ENCODE peak calls at places on chromosomes 11 and 22, in six cellular contexts. One of them, this sample, is unnamed.

GRCh38 chr11:2794947-2795346 is 90.6 kb downstream of the CDKN1C start:
- DNase-seq in mammary epithelial cell: no peak
- DNase-seq in neural progenitor cell: no peak
- DNase-seq in upper lobe of right lung: peak; percentile 46
- DNase-seq in CD4-positive, alpha-beta T cell: no peak
- DNase-seq in heart right ventricle: no peak
- DNase-seq in this sample: no peak

GRCh38 chr22:28172948-28173360 is 253.9 kb upstream of the PITPNB start:
- DNase-seq in neural progenitor cell: no peak
- DNase-seq in mammary epithelial cell: peak; percentile 80
- DNase-seq in heart right ventricle: no peak
- DNase-seq in upper lobe of right lung: no peak
- DNase-seq in CD4-positive, alpha-beta T cell: no peak
- DNase-seq in this sample: peak; percentile 89

GRCh38 chr11:57776101-57776511 is 14.5 kb downstream of the CTNND1 start:
- DNase-seq in heart right ventricle: peak; percentile 43
- DNase-seq in mammary epithelial cell: no peak
- DNase-seq in CD4-positive, alpha-beta T cell: no peak
- DNase-seq in upper lobe of right lung: no peak
- DNase-seq in neural progenitor cell: peak; percentile 69
- DNase-seq in this sample: no peak

GRCh38 chr11:58625826-58626460 is 3.5 kb downstream of the CNTF start:
- DNase-seq in upper lobe of right lung: no peak
- DNase-seq in CD4-positive, alpha-beta T cell: no peak
- DNase-seq in mammary epithelial cell: peak; percentile 36
- DNase-seq in heart right ventricle: no peak
- DNase-seq in neural progenitor cell: no peak
- DNase-seq in this sample: peak; percentile 14

GRCh38 chr11:8082391-8083087 is 1.5 kb downstream of the TUB start:
- DNase-seq in heart right ventricle: no peak
- DNase-seq in upper lobe of right lung: peak; percentile 19
- DNase-seq in CD4-positive, alpha-beta T cell: no peak
- DNase-seq in neural progenitor cell: peak; percentile 83
- DNase-seq in mammary epithelial cell: no peak
- DNase-seq in this sample: no peak

GRCh38 chr11:12281571-12282478 is 95.5 kb upstream of the PARVA start:
- DNase-seq in neural progenitor cell: peak; percentile 84
- DNase-seq in upper lobe of right lung: peak; percentile 85
- DNase-seq in heart right ventricle: peak; percentile 86
- DNase-seq in mammary epithelial cell: peak; percentile 67
- DNase-seq in CD4-positive, alpha-beta T cell: peak; percentile 73
- DNase-seq in this sample: no peak

GRCh38 chr11:117953029-117953671 is 23.9 kb upstream of the TMPRSS13 start:
- DNase-seq in CD4-positive, alpha-beta T cell: no peak
- DNase-seq in mammary epithelial cell: no peak
- DNase-seq in neural progenitor cell: no peak
- DNase-seq in upper lobe of right lung: no peak
- DNase-seq in heart right ventricle: no peak
- DNase-seq in this sample: no peak

GRCh38 chr22:36991220-36991619 is 28.0 kb downstream of the TST start:
- DNase-seq in upper lobe of right lung: no peak
- DNase-seq in neural progenitor cell: no peak
- DNase-seq in CD4-positive, alpha-beta T cell: no peak
- DNase-seq in heart right ventricle: no peak
- DNase-seq in mammary epithelial cell: no peak
- DNase-seq in this sample: no peak

GRCh38 chr11:116598036-116598435 is 174.8 kb downstream of the BUD13 start:
- DNase-seq in mammary epithelial cell: no peak
- DNase-seq in upper lobe of right lung: peak; percentile 31
- DNase-seq in CD4-positive, alpha-beta T cell: no peak
- DNase-seq in heart right ventricle: no peak
- DNase-seq in neural progenitor cell: no peak
- DNase-seq in this sample: no peak

GRCh38 chr22:20887375-20887774 is 28.6 kb downstream of the SNAP29 start:
- DNase-seq in heart right ventricle: no peak
- DNase-seq in upper lobe of right lung: no peak
- DNase-seq in neural progenitor cell: no peak
- DNase-seq in mammary epithelial cell: peak; percentile 35
- DNase-seq in CD4-positive, alpha-beta T cell: no peak
- DNase-seq in this sample: no peak

GRCh38 chr11:10272132-10272531 is 21.9 kb downstream of the SBF2 start:
- DNase-seq in CD4-positive, alpha-beta T cell: no peak
- DNase-seq in upper lobe of right lung: no peak
- DNase-seq in neural progenitor cell: no peak
- DNase-seq in mammary epithelial cell: peak; percentile 14
- DNase-seq in heart right ventricle: no peak
- DNase-seq in this sample: no peak

GRCh38 chr11:30992513-30992849 is 377.1 kb downstream of the DCDC1 start:
- DNase-seq in neural progenitor cell: no peak
- DNase-seq in CD4-positive, alpha-beta T cell: no peak
- DNase-seq in heart right ventricle: no peak
- DNase-seq in upper lobe of right lung: no peak
- DNase-seq in mammary epithelial cell: no peak
- DNase-seq in this sample: no peak

GRCh38 chr22:48884786-48885185 is 942.9 kb downstream of the BRD1 start:
- DNase-seq in mammary epithelial cell: no peak
- DNase-seq in neural progenitor cell: no peak
- DNase-seq in upper lobe of right lung: peak; percentile 39
- DNase-seq in CD4-positive, alpha-beta T cell: no peak
- DNase-seq in heart right ventricle: no peak
- DNase-seq in this sample: no peak

GRCh38 chr22:42645938-42646568 is 3.1 kb downstream of the CYB5R3 start:
- DNase-seq in neural progenitor cell: no peak
- DNase-seq in heart right ventricle: no peak
- DNase-seq in mammary epithelial cell: no peak
- DNase-seq in upper lobe of right lung: no peak
- DNase-seq in CD4-positive, alpha-beta T cell: no peak
- DNase-seq in this sample: no peak

GRCh38 chr22:42648368-42649260 is 578 bp downstream of the CYB5R3 start:
- DNase-seq in neural progenitor cell: no peak
- DNase-seq in heart right ventricle: peak; percentile 61
- DNase-seq in mammary epithelial cell: peak; percentile 51
- DNase-seq in CD4-positive, alpha-beta T cell: peak; percentile 24
- DNase-seq in upper lobe of right lung: peak; percentile 87
- DNase-seq in this sample: no peak

GRCh38 chr22:42648017-42648367 is 1.2 kb downstream of the CYB5R3 start:
- DNase-seq in neural progenitor cell: no peak
- DNase-seq in heart right ventricle: no peak
- DNase-seq in mammary epithelial cell: no peak
- DNase-seq in upper lobe of right lung: no peak
- DNase-seq in CD4-positive, alpha-beta T cell: no peak
- DNase-seq in this sample: no peak

GRCh38 chr22:42645341-42645937 is 3.8 kb downstream of the CYB5R3 start:
- DNase-seq in CD4-positive, alpha-beta T cell: no peak
- DNase-seq in mammary epithelial cell: no peak
- DNase-seq in neural progenitor cell: no peak
- DNase-seq in heart right ventricle: no peak
- DNase-seq in upper lobe of right lung: peak; percentile 74
- DNase-seq in this sample: no peak

GRCh38 chr22:42646569-42647525 is 2.3 kb downstream of the CYB5R3 start:
- DNase-seq in heart right ventricle: peak; percentile 84
- DNase-seq in upper lobe of right lung: peak; percentile 78
- DNase-seq in neural progenitor cell: no peak
- DNase-seq in mammary epithelial cell: no peak
- DNase-seq in CD4-positive, alpha-beta T cell: no peak
- DNase-seq in this sample: no peak
- H3K27ac ChIP-seq in heart right ventricle: peak overlapping the region; percentile 96
- H3K27ac ChIP-seq in upper lobe of right lung: peak overlapping the region; percentile 92
- H3K27ac ChIP-seq in neural progenitor cell: no peak overlapping the region
- H3K27ac ChIP-seq in mammary epithelial cell: no peak overlapping the region
- H3K27ac ChIP-seq in CD4-positive, alpha-beta T cell: no peak overlapping the region
- H3K27ac ChIP-seq in this sample: peak overlapping the region; percentile 15

GRCh38 chr11:62556872-62557631 is 10.4 kb upstream of the AHNAK start:
- DNase-seq in mammary epithelial cell: no peak
- DNase-seq in heart right ventricle: no peak
- DNase-seq in CD4-positive, alpha-beta T cell: no peak
- DNase-seq in upper lobe of right lung: no peak
- DNase-seq in neural progenitor cell: no peak
- DNase-seq in this sample: no peak

GRCh38 chr11:62553839-62554361 is 7.3 kb upstream of the AHNAK start:
- DNase-seq in heart right ventricle: no peak
- DNase-seq in CD4-positive, alpha-beta T cell: no peak
- DNase-seq in upper lobe of right lung: no peak
- DNase-seq in mammary epithelial cell: peak; percentile 88
- DNase-seq in neural progenitor cell: no peak
- DNase-seq in this sample: no peak

GRCh38 chr11:62556102-62556871 is 9.7 kb upstream of the AHNAK start:
- DNase-seq in neural progenitor cell: peak; percentile 85
- DNase-seq in upper lobe of right lung: peak; percentile 93
- DNase-seq in CD4-positive, alpha-beta T cell: peak; percentile 72
- DNase-seq in heart right ventricle: peak; percentile 88
- DNase-seq in mammary epithelial cell: peak; percentile 96
- DNase-seq in this sample: peak; percentile 79

GRCh38 chr11:62554377-62554776 is 7.8 kb upstream of the AHNAK start:
- DNase-seq in mammary epithelial cell: no peak
- DNase-seq in neural progenitor cell: peak; percentile 44
- DNase-seq in heart right ventricle: no peak
- DNase-seq in CD4-positive, alpha-beta T cell: no peak
- DNase-seq in upper lobe of right lung: no peak
- DNase-seq in this sample: no peak

DNA sequence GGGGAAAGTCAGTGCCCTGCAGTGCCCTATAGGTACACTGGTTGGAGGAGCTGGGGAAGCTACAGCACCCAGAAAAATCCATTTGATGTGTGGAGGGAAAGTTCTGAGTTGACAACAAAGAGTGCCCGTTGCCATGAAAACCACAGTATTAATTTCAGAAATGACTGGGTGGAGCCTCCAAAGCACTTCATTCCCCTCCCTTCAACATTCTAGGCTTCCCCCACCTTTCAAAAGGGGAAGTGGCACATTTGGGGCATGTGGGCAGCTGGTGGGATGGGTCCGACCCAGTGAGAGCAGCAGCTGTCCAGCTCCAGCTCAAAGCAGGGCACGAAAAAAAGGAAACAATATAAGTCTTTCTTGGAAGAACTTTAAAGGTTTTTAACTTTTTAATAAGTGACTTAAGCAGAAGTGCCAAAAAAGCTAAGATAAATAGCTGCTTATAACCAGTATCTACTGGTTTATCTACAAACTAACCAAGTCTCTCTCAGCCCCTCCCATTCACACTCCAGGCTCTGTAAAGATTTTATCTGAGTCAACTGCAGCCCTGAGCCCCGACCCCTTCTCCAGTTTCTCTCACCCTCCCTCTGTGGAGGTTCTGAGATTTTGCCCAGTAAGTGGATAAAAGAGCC is 9.0 kb upstream of the AHNAK start:
- DNase-seq in neural progenitor cell: peak; percentile 49
- DNase-seq in heart right ventricle: no peak
- DNase-seq in upper lobe of right lung: no peak
- DNase-seq in mammary epithelial cell: no peak
- DNase-seq in CD4-positive, alpha-beta T cell: peak; percentile 63
- DNase-seq in this sample: no peak
- H3K27ac ChIP-seq in neural progenitor cell: peak overlapping the region; percentile 71
- H3K27ac ChIP-seq in heart right ventricle: peak overlapping the region; percentile 91
- H3K27ac ChIP-seq in upper lobe of right lung: peak overlapping the region; percentile 98
- H3K27ac ChIP-seq in mammary epithelial cell: peak overlapping the region; percentile 67
- H3K27ac ChIP-seq in CD4-positive, alpha-beta T cell: peak overlapping the region; percentile 97
- H3K27ac ChIP-seq in this sample: peak overlapping the region; percentile 99

GRCh38 chr11:14679662-14680061 is 36.1 kb downstream of the PDE3B start:
- DNase-seq in CD4-positive, alpha-beta T cell: no peak
- DNase-seq in neural progenitor cell: no peak
- DNase-seq in heart right ventricle: no peak
- DNase-seq in mammary epithelial cell: no peak
- DNase-seq in upper lobe of right lung: no peak
- DNase-seq in this sample: no peak
- H3K27ac ChIP-seq in CD4-positive, alpha-beta T cell: no peak overlapping the region
- H3K27ac ChIP-seq in neural progenitor cell: no peak overlapping the region
- H3K27ac ChIP-seq in heart right ventricle: no peak overlapping the region
- H3K27ac ChIP-seq in mammary epithelial cell: no peak overlapping the region
- H3K27ac ChIP-seq in upper lobe of right lung: no peak overlapping the region
- H3K27ac ChIP-seq in this sample: no peak overlapping the region

DNA sequence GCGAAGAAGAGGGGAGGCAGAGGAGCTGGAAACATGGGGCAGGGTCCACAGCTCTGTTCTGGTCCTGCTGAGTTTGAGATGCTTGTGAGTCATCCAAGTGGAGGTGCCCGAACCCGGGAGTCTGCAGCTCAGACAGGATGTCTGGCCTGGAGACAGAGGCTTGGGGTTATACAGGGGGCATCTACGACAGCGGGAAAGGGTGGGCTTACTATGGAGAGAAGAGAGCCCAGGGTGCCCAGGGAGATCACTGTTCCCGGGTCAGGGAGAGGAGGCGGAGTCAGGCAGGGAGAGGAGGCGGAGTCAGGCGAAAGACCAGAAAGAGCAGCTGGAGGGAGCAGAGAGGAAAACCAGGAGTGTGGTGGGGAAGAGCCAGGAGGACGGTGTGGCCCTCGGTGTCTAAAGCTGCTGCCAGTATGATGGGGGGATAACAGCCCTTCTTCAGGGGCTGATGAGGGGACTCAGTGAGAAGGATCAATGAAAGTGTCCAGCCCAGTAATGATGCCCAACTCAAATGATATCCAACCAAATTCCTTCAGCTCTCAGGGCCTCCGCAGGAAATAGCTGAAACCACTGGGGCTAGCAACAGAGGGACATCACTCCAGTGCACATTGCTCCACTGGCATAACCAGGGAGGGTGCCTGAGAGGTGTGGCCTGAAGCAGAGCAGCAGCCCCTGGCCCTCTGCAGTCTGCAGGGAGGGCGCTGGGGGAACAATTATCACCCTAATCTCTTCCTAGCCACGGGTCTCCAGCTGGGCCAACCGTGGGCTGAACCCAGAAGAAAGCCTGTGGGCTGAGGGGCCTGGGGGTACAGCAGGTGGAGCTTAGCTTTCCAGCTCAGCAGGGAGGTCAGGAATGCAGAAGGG is 2.6 kb upstream of the LTBP3 start:
- DNase-seq in neural progenitor cell: peak; percentile 72
- DNase-seq in CD4-positive, alpha-beta T cell: no peak
- DNase-seq in heart right ventricle: peak; percentile 58
- DNase-seq in upper lobe of right lung: no peak
- DNase-seq in mammary epithelial cell: peak; percentile 61
- DNase-seq in this sample: no peak
- H3K27ac ChIP-seq in neural progenitor cell: no peak overlapping the region
- H3K27ac ChIP-seq in CD4-positive, alpha-beta T cell: no peak overlapping the region
- H3K27ac ChIP-seq in heart right ventricle: peak overlapping the region; percentile 99
- H3K27ac ChIP-seq in upper lobe of right lung: peak overlapping the region; percentile 95
- H3K27ac ChIP-seq in mammary epithelial cell: peak overlapping the region; percentile 56
- H3K27ac ChIP-seq in this sample: peak overlapping the region; percentile 87

DNA sequence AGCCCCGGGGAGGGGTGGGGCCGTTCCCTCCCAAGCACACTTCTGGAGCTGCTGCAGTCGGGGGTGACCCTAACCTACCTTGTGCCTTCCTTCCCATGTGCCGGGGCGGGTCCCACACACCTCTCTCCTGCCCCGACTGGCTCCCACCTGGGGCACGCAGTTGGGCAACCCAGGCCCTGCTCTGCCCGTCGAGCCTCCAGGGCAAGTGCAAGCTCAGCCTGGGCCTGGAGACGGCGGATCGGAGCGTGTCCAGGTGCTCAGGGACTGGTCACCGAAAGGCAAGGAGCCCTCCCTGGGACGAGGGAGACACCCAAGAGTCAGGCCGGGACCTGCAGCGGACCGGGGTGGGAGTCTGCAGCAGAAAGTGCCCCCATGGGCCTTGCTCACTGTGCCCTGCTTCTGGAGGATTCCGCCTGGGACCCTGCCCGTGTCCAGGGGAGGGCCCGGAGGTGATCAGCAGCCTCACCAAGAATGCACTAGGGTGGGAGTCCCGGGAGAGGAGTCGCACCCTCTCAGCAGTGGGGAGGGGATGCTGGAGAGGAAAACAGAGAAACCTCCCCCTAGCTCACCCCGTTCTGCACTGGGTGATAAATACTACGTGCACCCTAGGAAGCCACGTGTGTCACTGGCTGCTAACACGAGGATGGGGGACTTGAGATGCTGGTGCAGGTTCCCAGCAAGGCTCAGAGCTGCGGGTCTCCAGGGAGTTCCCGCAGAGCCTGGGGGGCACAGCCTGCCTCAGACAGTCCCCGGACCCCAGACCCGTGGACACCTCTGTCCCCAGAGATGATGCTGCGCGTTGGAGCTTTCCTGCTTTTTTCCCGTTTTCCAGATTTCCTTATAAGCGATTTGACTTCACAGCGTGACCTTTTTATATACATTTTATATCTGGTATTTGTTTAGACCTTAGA is 5.2 kb upstream of the GATD1 start:
- DNase-seq in neural progenitor cell: no peak
- DNase-seq in mammary epithelial cell: no peak
- DNase-seq in heart right ventricle: no peak
- DNase-seq in upper lobe of right lung: no peak
- DNase-seq in CD4-positive, alpha-beta T cell: no peak
- DNase-seq in this sample: no peak
- H3K27ac ChIP-seq in neural progenitor cell: no peak overlapping the region
- H3K27ac ChIP-seq in mammary epithelial cell: no peak overlapping the region
- H3K27ac ChIP-seq in heart right ventricle: no peak overlapping the region
- H3K27ac ChIP-seq in upper lobe of right lung: no peak overlapping the region
- H3K27ac ChIP-seq in CD4-positive, alpha-beta T cell: no peak overlapping the region
- H3K27ac ChIP-seq in this sample: no peak overlapping the region